ENCODE peak calls at places on chromosome 6, in seven cellular contexts. Z is hippocampal formation; T is stimulated activated CD4-positive, alpha-beta T cell treated with anti-CD3 and anti-CD28 coated beads, Interleukin-2, amount 100 ng/mL, for 48 hours; N is stimulated activated CD8-positive, alpha-beta memory T cell treated with anti-CD3 and anti-CD28 coated beads, Interleukin-7, amount 100 ng/mL, for 1 hour; J is activated B cell treated with CpG ODN at 0.5 μM for 24 hours; H is LoVo; D is H9. P is an unnamed sample.

GRCh38 chr6:139753198-139753861 is 378.9 kb upstream of the CITED2 start:
- DNase-seq in J (no peak), Z (no peak), N (no peak), D (no peak), T (no peak), H (no peak), P (no peak)

GRCh38 chr6:133705071-133705470 is 183.8 kb upstream of the TCF21 start:
- DNase-seq in Z (no peak), N (no peak), D (no peak), T (no peak), J (no peak), H (no peak), P (no peak)

GRCh38 chr6:2596222-2596621 is 154.5 kb downstream of the MYLK4 start:
- DNase-seq in N (no peak), J (no peak), T (no peak), H (no peak), D (peak; percentile 71), Z (no peak), P (no peak)

GRCh38 chr6:33935439-33936080 is 131.8 kb upstream of the MLN start:
- DNase-seq in T (no peak), N (no peak), Z (no peak), D (peak; percentile 53), H (no peak), J (no peak), P (no peak)

GRCh38 chr6:108168980-108169800 is 3.4 kb downstream of the NR2E1 start:
- DNase-seq in J (no peak), N (no peak), H (no peak), Z (no peak), T (no peak), D (peak; percentile 54), P (no peak)

GRCh38 chr6:9563996-9564395 is 850.9 kb downstream of the TFAP2A start:
- DNase-seq in D (no peak), N (no peak), J (no peak), T (no peak), Z (no peak), H (no peak), P (no peak)

GRCh38 chr6:110590821-110591351 is 114.5 kb upstream of the SLC22A16 start:
- DNase-seq in D (no peak), J (no peak), Z (no peak), N (no peak), H (no peak), T (peak; percentile 13), P (no peak)

GRCh38 chr6:21781075-21781474 is 187.5 kb downstream of the SOX4 start:
- DNase-seq in T (no peak), D (no peak), N (no peak), J (no peak), H (no peak), Z (no peak), P (no peak)

P was measured in dermis blood vessel endothelial cell.